ENCODE peak calls at places on chromosomes 11 and 22, in seven cellular contexts. C is CD8-positive, alpha-beta memory T cell; G is fibroblast of lung; F is CD4-positive, alpha-beta memory T cell; J is lower lobe of right lung; Q is cardiac muscle cell; W is lung. Y is an unnamed sample.

GRCh38 chr11:132908017-132908810 is 624.1 kb downstream of the OPCML start:
- DNase-seq in J (no peak), C (no peak), G (peak; percentile 22), F (no peak), W (no peak), Q (peak; percentile 8), Y (no peak)

GRCh38 chr11:73760066-73760679 is 701 bp downstream of the RAB6A start:
- DNase-seq in W (peak; percentile 63), F (no peak), J (peak; percentile 65), G (peak; percentile 37), C (no peak), Q (peak; percentile 52), Y (no peak)

GRCh38 chr11:105621985-105622384 is 12.1 kb downstream of the GRIA4 start:
- DNase-seq in C (no peak), G (no peak), F (no peak), Q (no peak), J (no peak), W (no peak), Y (no peak)

GRCh38 chr11:70246196-70246595 is 24.3 kb upstream of the PPFIA1 start:
- DNase-seq in W (no peak), C (no peak), G (peak; percentile 75), Q (peak; percentile 30), F (no peak), J (no peak), Y (no peak)

GRCh38 chr11:119790476-119790875 is 61.5 kb upstream of the NECTIN1 start:
- DNase-seq in J (peak; percentile 22), C (no peak), W (no peak), Q (no peak), F (no peak), G (no peak), Y (no peak)

GRCh38 chr11:62664405-62665074 is 470 bp downstream of the C11orf98 start:
- DNase-seq in W (peak; percentile 36), Q (peak; percentile 57), G (peak; percentile 67), J (peak; percentile 67), F (no peak), C (peak; percentile 47), Y (peak; percentile 38)

GRCh38 chr22:44625421-44625760 is 76.6 kb upstream of the PRR5 start:
- DNase-seq in W (no peak), G (no peak), Q (no peak), C (no peak), F (no peak), J (no peak), Y (no peak)

GRCh38 chr11:63997801-63998332 is 11.6 kb downstream of the OTUB1 start:
- DNase-seq in G (no peak), W (no peak), C (no peak), J (no peak), Q (no peak), F (no peak), Y (no peak)

GRCh38 chr11:32892355-32893090 is at the start of gene QSER1:
- DNase-seq in W (peak; percentile 68), F (peak; percentile 72), G (peak; percentile 53), J (peak; percentile 79), Q (peak; percentile 69), C (peak; percentile 58), Y (peak; percentile 60)

GRCh38 chr11:86737223-86737622 is 63.1 kb upstream of the PRSS23 start:
- DNase-seq in C (no peak), G (no peak), Q (no peak), J (no peak), W (no peak), F (no peak), Y (no peak)

GRCh38 chr11:68092411-68092810 is 28.8 kb downstream of the CHKA start:
- DNase-seq in G (no peak), J (no peak), W (no peak), F (no peak), C (no peak), Q (no peak), Y (no peak)

GRCh38 chr22:21943571-21944448 is 8.8 kb downstream of the PPM1F start:
- DNase-seq in Q (no peak), J (no peak), G (no peak), F (no peak), C (no peak), W (no peak), Y (no peak)

GRCh38 chr11:7871056-7871455 is 60.0 kb downstream of the OR10A6 start:
- DNase-seq in C (no peak), J (no peak), F (no peak), G (no peak), Q (no peak), W (no peak), Y (no peak)

GRCh38 chr11:105741488-105742020 is 131.7 kb downstream of the GRIA4 start:
- DNase-seq in J (no peak), F (no peak), C (no peak), Q (no peak), W (no peak), G (no peak), Y (no peak)

GRCh38 chr11:106061936-106062591 is 15.1 kb downstream of the KBTBD3 start:
- DNase-seq in F (no peak), G (no peak), Q (no peak), C (no peak), W (no peak), J (no peak), Y (no peak)

GRCh38 chr22:30802202-30803166 is 107.8 kb downstream of the OSBP2 start:
- DNase-seq in W (peak; percentile 78), Q (peak; percentile 96), J (peak; percentile 89), F (peak; percentile 65), C (no peak), G (peak; percentile 92), Y (peak; percentile 46)

GRCh38 chr11:65695459-65696241 is 16.4 kb upstream of the KAT5 start:
- DNase-seq in G (no peak), C (no peak), J (no peak), Q (peak; percentile 58), F (no peak), W (no peak), Y (no peak)

GRCh38 chr22:43862074-43862881 is at the start of gene SULT4A1:
- DNase-seq in C (no peak), G (peak; percentile 36), W (no peak), J (no peak), F (no peak), Q (peak; percentile 63), Y (no peak)

GRCh38 chr22:19779011-19779421 is 18.4 kb downstream of the TBX1 start:
- DNase-seq in W (no peak), G (no peak), Q (no peak), C (no peak), F (no peak), J (no peak), Y (no peak)

GRCh38 chr11:61917357-61918109 is at the start of gene RAB3IL1:
- DNase-seq in J (no peak), W (no peak), G (peak; percentile 18), F (no peak), C (no peak), Q (peak; percentile 68), Y (no peak)

GRCh38 chr11:11028017-11028692 is 170.3 kb upstream of the ZBED5 start:
- DNase-seq in W (peak; percentile 68), J (peak; percentile 78), F (peak; percentile 72), G (peak; percentile 59), Q (peak; percentile 64), C (peak; percentile 60), Y (peak; percentile 76)

GRCh38 chr11:112744041-112744440 is 217.2 kb upstream of the NCAM1 start:
- DNase-seq in J (no peak), W (no peak), F (no peak), Q (no peak), C (no peak), G (no peak), Y (no peak)

GRCh38 chr22:49202226-49202625 is 625.4 kb downstream of the BRD1 start:
- DNase-seq in J (peak; percentile 27), G (no peak), C (no peak), W (no peak), F (no peak), Q (no peak), Y (no peak)
- H3K9me3 ChIP-seq in J (no peaks in the 10 kb centered on the region), G (no peaks in the 10 kb centered on the region), C (no peaks in the 10 kb centered on the region), W (peaks cover 2% of the 10 kb centered on the region), F (no peaks in the 10 kb centered on the region), Q (no peaks in the 10 kb centered on the region), Y (no peaks in the 10 kb centered on the region)

DNA sequence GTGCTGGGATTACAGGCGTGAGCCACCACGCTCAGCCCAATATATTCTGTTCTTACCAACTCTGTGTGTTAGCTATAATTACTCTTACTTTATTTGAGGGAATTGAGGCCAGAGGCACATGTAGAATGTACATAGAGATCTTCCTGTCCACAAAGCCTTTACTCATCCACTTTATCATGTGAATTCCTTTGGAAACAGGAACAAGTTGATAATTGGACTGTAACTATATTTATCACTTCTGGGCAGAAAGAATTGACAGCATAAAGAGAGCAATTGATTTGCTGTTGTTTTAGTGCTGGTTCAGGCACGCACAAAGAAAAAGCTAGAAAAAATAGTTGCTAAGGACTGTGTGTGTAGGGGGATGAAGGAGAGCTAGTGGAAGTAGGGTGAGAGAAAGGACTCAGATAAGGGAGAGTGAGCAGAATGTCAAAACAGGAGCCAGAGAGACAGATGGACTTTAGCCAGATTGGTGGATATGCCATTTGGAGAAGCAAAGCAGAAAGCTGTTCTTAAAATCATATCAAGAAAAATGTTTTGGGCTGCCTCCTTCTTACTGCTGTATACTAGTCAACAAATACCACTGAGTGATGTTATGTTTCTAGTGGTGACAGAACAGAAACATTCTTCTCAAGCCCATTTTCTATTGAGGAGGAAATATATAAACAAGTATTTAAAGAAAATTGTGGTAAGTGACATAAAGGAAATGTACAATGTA is 929.7 kb upstream of the CNTN5 start:
- DNase-seq in J (no peak), G (no peak), F (no peak), W (no peak), C (no peak), Q (peak; percentile 27), Y (no peak)
- H3K9me3 ChIP-seq in J (no peaks in the 10 kb centered on the region), G (no peaks in the 10 kb centered on the region), F (no peaks in the 10 kb centered on the region), W (no peaks in the 10 kb centered on the region), C (no peaks in the 10 kb centered on the region), Q (no peaks in the 10 kb centered on the region), Y (no peaks in the 10 kb centered on the region)

GRCh38 chr11:3356858-3357257 is 22.1 kb downstream of the ZNF195 start:
- DNase-seq in G (no peak), C (no peak), F (no peak), Q (no peak), J (no peak), W (no peak), Y (no peak)

GRCh38 chr11:3357302-3357701 is 21.6 kb downstream of the ZNF195 start:
- DNase-seq in F (no peak), Q (no peak), J (no peak), C (no peak), W (no peak), G (no peak), Y (no peak)

GRCh38 chr11:3357994-3358676 is 20.8 kb downstream of the ZNF195 start:
- DNase-seq in F (no peak), J (no peak), W (no peak), G (no peak), C (no peak), Q (no peak), Y (no peak)

GRCh38 chr11:3359092-3359824 is 19.7 kb downstream of the ZNF195 start:
- DNase-seq in F (no peak), J (no peak), Q (no peak), W (no peak), G (peak; percentile 8), C (no peak), Y (no peak)
- H3K9me3 ChIP-seq in F (peaks cover 9% of the 10 kb centered on the region), J (peaks cover 85% of the 10 kb centered on the region), Q (peaks cover 7% of the 10 kb centered on the region), W (peaks cover 42% of the 10 kb centered on the region), G (peaks cover 8% of the 10 kb centered on the region), C (peaks cover 72% of the 10 kb centered on the region), Y (peaks cover 56% of the 10 kb centered on the region)

GRCh38 chr22:47294222-47294532 is 531.7 kb downstream of the TBC1D22A start:
- DNase-seq in W (no peak), C (no peak), F (no peak), Q (peak; percentile 48), G (peak; percentile 69), J (no peak), Y (no peak)
- H3K9me3 ChIP-seq in W (peaks cover 2% of the 10 kb centered on the region), C (no peaks in the 10 kb centered on the region), F (no peaks in the 10 kb centered on the region), Q (no peaks in the 10 kb centered on the region), G (no peaks in the 10 kb centered on the region), J (no peaks in the 10 kb centered on the region), Y (no peaks in the 10 kb centered on the region)